ENCODE peak calls at places on chromosomes 4 and X, in nine cellular contexts. D is HFFc6, X is PC-9, K is progenitor cell of endocrine pancreas, V is AG04449, M is WTC11, I is cardiac muscle cell, G is mesothelial cell of epicardium, Z is sigmoid colon. P is an unnamed sample.

GRCh38 chr4:15197005-15197404 is 194.7 kb downstream of the CPEB2 start:
- DNase-seq in D (peak), X (peak), K (no peak), V (no peak), M (peak), I (peak), G (no peak), Z (no peak), P (peak)

GRCh38 chr4:74546020-74546419 is 101.1 kb downstream of the AREG start:
- DNase-seq in D (no peak), X (no peak), K (no peak), V (no peak), M (no peak), I (no peak), G (no peak), Z (no peak), P (no peak)

GRCh38 chrX:45710081-45710801 is 509.6 kb upstream of the DIPK2B start:
- DNase-seq in D (peak), X (peak), K (no peak), V (peak), M (no peak), I (no peak), G (no peak), Z (no peak), P (no peak)

GRCh38 chr4:167020410-167020809 is 213.9 kb downstream of the SPOCK3 start:
- DNase-seq in D (no peak), X (no peak), K (no peak), V (no peak), M (peak), I (peak), G (no peak), Z (no peak), P (no peak)

GRCh38 chr4:18735740-18736288 is 714.3 kb upstream of the LCORL start:
- DNase-seq in D (no peak), X (no peak), K (no peak), V (no peak), M (no peak), I (no peak), G (no peak), Z (no peak), P (no peak)

GRCh38 chrX:70437011-70437410 is 7.6 kb upstream of the DLG3 start:
- DNase-seq in D (no peak), X (no peak), K (no peak), V (no peak), M (no peak), I (no peak), G (no peak), Z (no peak), P (no peak)

GRCh38 chr4:7041851-7042696 is 1.1 kb upstream of the TADA2B start:
- DNase-seq in D (peak), X (no peak), K (peak), V (no peak), M (peak), I (no peak), G (no peak), Z (peak), P (peak)

GRCh38 chr4:158845166-158846041 is 76.6 kb downstream of the FNIP2 start:
- DNase-seq in D (no peak), X (no peak), K (no peak), V (no peak), M (peak), I (no peak), G (no peak), Z (no peak), P (no peak)

GRCh38 chr4:143437476-143437875 is 76.0 kb upstream of the SMARCA5 start:
- DNase-seq in D (no peak), X (no peak), K (no peak), V (no peak), M (no peak), I (no peak), G (no peak), Z (no peak), P (no peak)

GRCh38 chrX:155745792-155746191 is 133.0 kb upstream of the TMLHE start:
- DNase-seq in D (no peak), X (peak), K (no peak), V (no peak), M (no peak), I (peak), G (no peak), Z (no peak), P (no peak)

GRCh38 chrX:155027509-155028066 is 944 bp downstream of the FUNDC2 start:
- DNase-seq in D (peak), X (peak), K (no peak), V (no peak), M (no peak), I (no peak), G (no peak), Z (peak), P (no peak)

GRCh38 chr4:54687887-54688841 is 30.4 kb downstream of the KIT start:
- DNase-seq in D (no peak), X (no peak), K (no peak), V (peak), M (no peak), I (no peak), G (no peak), Z (no peak), P (no peak)

GRCh38 chr4:62474802-62475201 is 1274.7 kb downstream of the ADGRL3 start:
- DNase-seq in D (no peak), X (no peak), K (no peak), V (no peak), M (no peak), I (no peak), G (no peak), Z (no peak), P (no peak)

GRCh38 chr4:69640289-69640688 is 847 bp upstream of the UGT2A2 start:
- DNase-seq in D (no peak), X (no peak), K (no peak), V (no peak), M (no peak), I (no peak), G (no peak), Z (no peak), P (no peak)

GRCh38 chr4:18419780-18420179 is 398.2 kb upstream of the LCORL start:
- DNase-seq in D (no peak), X (no peak), K (no peak), V (no peak), M (no peak), I (no peak), G (no peak), Z (no peak), P (no peak)

GRCh38 chrX:149962859-149963757 is 24.8 kb upstream of the EOLA2 start:
- DNase-seq in D (peak), X (peak), K (no peak), V (no peak), M (peak), I (peak), G (no peak), Z (no peak), P (peak)

GRCh38 chr4:161856711-161857326 is 307.0 kb downstream of the FSTL5 start:
- DNase-seq in D (no peak), X (no peak), K (no peak), V (no peak), M (no peak), I (no peak), G (no peak), Z (no peak), P (no peak)

GRCh38 chr4:102868153-102868781 is 525 bp upstream of the CISD2 start:
- DNase-seq in D (no peak), X (peak), K (no peak), V (no peak), M (peak), I (no peak), G (no peak), Z (peak), P (peak)

GRCh38 chr4:113540859-113541258 is 220.7 kb downstream of the CAMK2D start:
- DNase-seq in D (no peak), X (no peak), K (no peak), V (no peak), M (no peak), I (peak), G (no peak), Z (no peak), P (no peak)

GRCh38 chr4:56786955-56787354 is 34.5 kb downstream of the SPINK2 start:
- DNase-seq in D (peak), X (no peak), K (no peak), V (no peak), M (no peak), I (no peak), G (peak), Z (peak), P (peak)

GRCh38 chr4:40924096-40924792 is 174.5 kb downstream of the NSUN7 start:
- DNase-seq in D (peak), X (peak), K (peak), V (no peak), M (peak), I (peak), G (peak), Z (no peak), P (peak)

GRCh38 chr4:67101612-67102011 is 443.7 kb downstream of the CENPC start:
- DNase-seq in D (no peak), X (no peak), K (no peak), V (no peak), M (no peak), I (no peak), G (no peak), Z (no peak), P (no peak)

GRCh38 chrX:8846271-8846670 is 45.1 kb upstream of the FAM9A start:
- DNase-seq in D (no peak), X (no peak), K (no peak), V (no peak), M (no peak), I (no peak), G (no peak), Z (no peak), P (peak)

GRCh38 chr4:11469900-11470708 is 41.4 kb upstream of the HS3ST1 start:
- DNase-seq in D (no peak), X (no peak), K (no peak), V (no peak), M (no peak), I (no peak), G (no peak), Z (no peak), P (no peak)

GRCh38 chrX:38891641-38892413 is 90.6 kb downstream of the MID1IP1 start:
- DNase-seq in D (peak), X (no peak), K (no peak), V (no peak), M (no peak), I (no peak), G (no peak), Z (no peak), P (no peak)

GRCh38 chr4:71713611-71714203 is 70.2 kb downstream of the GC start:
- DNase-seq in D (peak), X (no peak), K (no peak), V (peak), M (no peak), I (peak), G (no peak), Z (no peak), P (no peak)

GRCh38 chr4:141046255-141046654 is 87.0 kb downstream of the RNF150 start:
- DNase-seq in D (peak), X (no peak), K (no peak), V (peak), M (no peak), I (no peak), G (no peak), Z (peak), P (no peak)

GRCh38 chr4:1090465-1091440 is 22.6 kb downstream of the RNF212 start:
- DNase-seq in D (no peak), X (no peak), K (no peak), V (no peak), M (no peak), I (no peak), G (no peak), Z (no peak), P (no peak)

GRCh38 chr4:16598241-16599224 is 299.9 kb downstream of the LDB2 start:
- DNase-seq in D (peak), X (no peak), K (no peak), V (no peak), M (no peak), I (no peak), G (no peak), Z (no peak), P (no peak)

DNA sequence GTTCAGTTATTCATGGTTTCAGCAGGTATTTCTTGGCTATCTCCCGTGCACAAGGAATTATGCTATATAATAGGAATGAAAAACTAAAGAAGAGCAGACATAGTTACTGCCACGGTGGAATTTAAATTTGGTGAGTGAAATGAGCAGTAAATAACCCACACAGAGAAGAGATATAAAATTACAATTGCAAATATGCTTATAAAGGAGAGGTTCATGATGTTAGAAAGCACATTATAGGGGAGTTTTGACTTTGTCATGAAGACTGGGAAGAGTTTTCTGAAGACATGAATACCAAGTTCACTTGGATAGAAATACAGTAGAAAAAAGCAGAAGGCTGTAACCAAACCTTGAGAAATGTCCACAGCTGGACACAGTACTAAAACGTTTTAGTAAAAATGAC is 712.0 kb upstream of the AADAT start:
- DNase-seq in D (no peak), X (no peak), K (no peak), V (no peak), M (no peak), I (no peak), G (no peak), Z (no peak), P (no peak)
- TF ChIP-seq CTCF in D (no peak), X (no peak), K (no peak), V (no peak), M (no peak), I (no peak), G (no peak), Z (no peak), P (no peak)

GRCh38 chrX:26918633-26919032 is 544.5 kb downstream of the PPP4R3C start:
- DNase-seq in D (no peak), X (no peak), K (no peak), V (no peak), M (peak), I (peak), G (no peak), Z (no peak), P (peak)
- TF ChIP-seq CTCF in D (no peak), X (peak), K (peak), V (no peak), M (peak), I (peak), G (no peak), Z (no peak), P (peak)

DNA sequence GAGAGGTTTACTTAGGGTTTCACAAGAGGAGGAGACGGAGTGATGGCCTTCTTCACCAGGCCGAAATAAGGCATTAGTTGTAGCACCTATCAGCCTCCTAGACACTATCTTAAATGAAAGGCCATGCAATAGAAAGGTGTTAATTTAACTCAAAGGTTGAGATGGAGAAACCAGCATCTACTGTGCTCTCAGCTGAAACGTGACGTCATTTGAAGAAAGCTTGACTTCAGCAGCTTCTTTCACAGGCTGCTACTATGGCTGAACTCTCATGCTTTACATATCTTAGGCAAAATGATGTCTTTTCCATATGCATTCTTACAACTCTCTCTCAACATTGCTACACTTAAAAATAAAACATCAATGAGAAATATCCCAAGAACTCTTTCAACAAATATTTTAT is 99.6 kb downstream of the GUCY2F start:
- DNase-seq in D (no peak), X (no peak), K (no peak), V (no peak), M (no peak), I (no peak), G (no peak), Z (no peak), P (no peak)
- TF ChIP-seq CTCF in D (no peak), X (no peak), K (no peak), V (no peak), M (no peak), I (no peak), G (no peak), Z (no peak), P (no peak)

GRCh38 chrX:95076449-95076848 is 1402.4 kb downstream of the FAM133A start:
- DNase-seq in D (peak), X (no peak), K (no peak), V (no peak), M (no peak), I (peak), G (no peak), Z (no peak), P (peak)
- TF ChIP-seq CTCF in D (peak), X (peak), K (peak), V (peak), M (peak), I (peak), G (no peak), Z (no peak), P (peak)

DNA sequence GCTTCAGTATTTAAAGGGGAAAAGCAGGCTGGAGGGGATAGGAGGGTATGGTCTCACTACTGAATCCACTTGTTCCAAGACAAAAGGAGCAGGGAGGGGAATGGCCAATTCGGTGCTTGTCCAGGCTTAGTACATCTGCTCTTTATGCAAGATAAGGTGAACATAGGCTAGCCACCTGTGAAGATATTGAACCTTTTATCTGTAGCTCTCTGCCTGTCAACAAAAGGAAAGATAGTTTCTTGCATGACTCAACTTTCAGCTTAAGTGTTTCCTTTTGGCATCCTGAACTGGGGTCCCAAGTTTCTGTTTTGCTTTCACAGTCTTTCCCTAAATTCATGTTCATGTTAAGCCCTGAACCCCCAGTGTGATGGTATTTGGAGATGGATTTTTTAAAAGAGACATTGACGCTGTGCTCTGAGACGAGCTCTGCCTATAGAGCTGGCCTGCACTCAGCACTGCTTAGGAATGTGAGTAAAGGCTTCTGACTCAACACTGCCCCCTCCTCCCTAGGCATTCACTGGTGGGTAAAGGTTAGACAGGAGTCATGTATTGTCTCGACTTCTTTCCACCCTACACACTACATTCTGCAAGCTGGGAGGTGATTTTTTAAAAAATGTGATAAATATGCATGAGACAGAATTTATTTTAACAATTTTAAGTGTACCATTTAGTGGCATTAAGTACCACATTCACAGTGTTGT is 28.2 kb downstream of the FAM149A start:
- DNase-seq in D (no peak), X (peak), K (no peak), V (no peak), M (peak), I (peak), G (no peak), Z (no peak), P (peak)
- TF ChIP-seq CTCF in D (no peak), X (no peak), K (peak), V (peak), M (no peak), I (peak), G (no peak), Z (no peak), P (peak)

GRCh38 chr4:168832746-168833575 is 177.1 kb downstream of the CBR4 start:
- DNase-seq in D (peak), X (peak), K (peak), V (no peak), M (peak), I (peak), G (peak), Z (peak), P (peak)
- TF ChIP-seq CTCF in D (peak), X (no peak), K (peak), V (peak), M (peak), I (peak), G (no peak), Z (no peak), P (no peak)

DNA sequence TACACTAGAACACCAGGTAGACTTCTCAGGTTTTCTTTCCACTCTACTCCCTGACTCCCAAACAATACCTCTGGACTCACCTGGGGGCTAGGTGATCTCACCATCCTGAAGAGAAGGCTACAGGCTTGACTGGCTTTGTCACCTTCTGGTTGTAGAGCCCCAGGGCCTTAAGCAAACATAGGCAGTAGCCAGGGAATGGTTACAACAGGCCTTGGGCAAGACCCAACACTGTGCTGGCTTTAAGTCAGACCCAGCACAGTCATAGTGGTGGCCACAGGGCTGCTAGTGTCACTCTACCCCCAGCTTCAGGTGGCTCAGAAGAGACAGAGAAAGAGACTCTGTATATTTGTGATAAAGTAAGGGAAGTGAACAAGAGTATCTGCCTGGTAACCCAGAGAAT is 118.1 kb upstream of the EMCN start:
- DNase-seq in D (no peak), X (peak), K (no peak), V (no peak), M (no peak), I (no peak), G (no peak), Z (no peak), P (no peak)
- TF ChIP-seq CTCF in D (no peak), X (no peak), K (no peak), V (no peak), M (no peak), I (no peak), G (no peak), Z (no peak), P (no peak)

DNA sequence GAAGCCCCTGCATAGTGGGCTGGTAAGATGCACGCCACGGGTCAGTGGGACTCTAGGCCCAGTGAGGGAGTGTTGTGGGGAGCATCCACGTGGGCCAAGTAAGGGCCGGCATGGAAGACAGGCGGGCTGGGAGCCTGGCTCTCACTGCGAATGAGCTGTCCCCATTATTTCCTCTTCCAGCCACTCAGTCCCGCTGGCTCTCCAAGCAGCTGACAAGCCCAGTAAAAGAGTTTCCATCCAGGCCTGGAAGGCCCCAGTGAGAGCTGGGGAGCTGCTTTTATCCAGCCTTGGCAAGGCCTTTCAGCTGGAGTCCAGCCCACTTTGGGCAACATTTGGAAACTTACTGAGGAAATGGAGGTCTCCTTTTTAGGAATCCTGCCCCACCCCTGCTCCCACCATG is 24.9 kb downstream of the APLN start:
- DNase-seq in D (no peak), X (no peak), K (no peak), V (no peak), M (no peak), I (no peak), G (no peak), Z (no peak), P (no peak)
- TF ChIP-seq CTCF in D (no peak), X (no peak), K (no peak), V (no peak), M (no peak), I (no peak), G (no peak), Z (no peak), P (no peak)